ENCODE peak calls at places on chromosomes 3 and 15, in six cellular contexts. S, N, X, I, Y and H are unnamed samples.

GRCh38 chr3:48433472-48434118 is 3.7 kb upstream of the PLXNB1 start:
- DNase-seq in X (no peak), I (no peak), Y (no peak), N (no peak), S (no peak), H (no peak)

GRCh38 chr3:157201648-157202278 is 41.8 kb upstream of the CCNL1 start:
- DNase-seq in S (no peak), N (no peak), X (no peak), I (no peak), Y (no peak), H (no peak)

GRCh38 chr15:89813381-89814111 is 1.1 kb downstream of the ANPEP start:
- DNase-seq in I (no peak), S (no peak), X (no peak), Y (no peak), N (no peak), H (no peak)

GRCh38 chr15:90603893-90604292 is 74.2 kb downstream of the CRTC3 start:
- DNase-seq in I (no peak), X (no peak), N (no peak), S (peak; percentile 18), Y (peak; percentile 55), H (no peak)

GRCh38 chr3:149016669-149017541 is 25.6 kb downstream of the GYG1 start:
- DNase-seq in I (no peak), Y (no peak), X (no peak), S (peak; percentile 84), N (no peak), H (no peak)

GRCh38 chr3:144045766-144046165 is 74.1 kb downstream of the DIPK2A start:
- DNase-seq in Y (no peak), N (no peak), S (peak; percentile 14), I (no peak), X (no peak), H (no peak)

GRCh38 chr3:188270423-188270972 is 116.5 kb downstream of the LPP start:
- DNase-seq in Y (no peak), I (peak; percentile 85), S (peak; percentile 93), N (no peak), X (no peak), H (no peak)

GRCh38 chr3:46490338-46491084 is 7.3 kb upstream of the RTP3 start:
- DNase-seq in I (peak; percentile 12), S (peak; percentile 64), N (no peak), X (no peak), Y (no peak), H (no peak)

GRCh38 chr15:62601779-62602540 is 436.9 kb upstream of the C2CD4B start:
- DNase-seq in I (no peak), S (no peak), X (no peak), N (no peak), Y (no peak), H (no peak)

GRCh38 chr3:71135373-71136088 is 448.0 kb downstream of the FOXP1 start:
- DNase-seq in N (no peak), X (no peak), Y (no peak), S (no peak), I (no peak), H (no peak)